ENCODE peak calls at places on chromosome 12, in five cellular contexts. U is AG10803, N is neural progenitor cell, D is C1 segment of cervical spinal cord, Z is iPS-NIHi11. M is an unnamed sample.

GRCh38 chr12:68373836-68374314 is 41.7 kb upstream of the MDM1 start:
- DNase-seq in U (no peak), N (no peak), D (no peak), Z (no peak), M (no peak)

GRCh38 chr12:113398346-113399290 is 5.1 kb downstream of the SDS start:
- DNase-seq in U (no peak), N (no peak), D (no peak), Z (no peak), M (no peak)

GRCh38 chr12:110005319-110005973 is 6.2 kb downstream of the ANKRD13A start:
- DNase-seq in U (no peak), N (no peak), D (no peak), Z (no peak), M (no peak)

GRCh38 chr12:13220848-13221247 is 24.3 kb downstream of the EMP1 start:
- DNase-seq in U (peak), N (no peak), D (no peak), Z (no peak), M (no peak)

GRCh38 chr12:52041695-52042123 is 9.5 kb upstream of the NR4A1 start:
- DNase-seq in U (peak), N (peak), D (peak), Z (peak), M (peak)

GRCh38 chr12:26787125-26787495 is 45.9 kb downstream of the ITPR2 start:
- DNase-seq in U (peak), N (peak), D (no peak), Z (no peak), M (no peak)

GRCh38 chr12:4221157-4221556 is 52.4 kb upstream of the CCND2 start:
- DNase-seq in U (peak), N (no peak), D (no peak), Z (no peak), M (no peak)

GRCh38 chr12:100114574-100114973 is 28.1 kb downstream of the BLTP3B start:
- DNase-seq in U (peak), N (no peak), D (no peak), Z (no peak), M (no peak)

GRCh38 chr12:94621662-94622359 is 28.5 kb downstream of the TMCC3 start:
- DNase-seq in U (no peak), N (no peak), D (no peak), Z (no peak), M (no peak)

GRCh38 chr12:29907486-29907885 is 123.7 kb upstream of the TMTC1 start:
- DNase-seq in U (no peak), N (no peak), D (no peak), Z (no peak), M (no peak)

GRCh38 chr12:34396861-34397590 is 374.7 kb downstream of the ALG10 start:
- DNase-seq in U (no peak), N (no peak), D (no peak), Z (peak), M (peak)

GRCh38 chr12:47378222-47378582 is 298.4 kb upstream of the AMIGO2 start:
- DNase-seq in U (peak), N (no peak), D (no peak), Z (no peak), M (no peak)

GRCh38 chr12:49892732-49893317 is 10.9 kb downstream of the FAIM2 start:
- DNase-seq in U (no peak), N (no peak), D (no peak), Z (no peak), M (no peak)

GRCh38 chr12:25648460-25648859 is 95.4 kb upstream of the LMNTD1 start:
- DNase-seq in U (peak), N (peak), D (peak), Z (peak), M (no peak)

GRCh38 chr12:105706321-105706972 is 376.0 kb downstream of the C12orf75 start:
- DNase-seq in U (peak), N (peak), D (no peak), Z (peak), M (no peak)

GRCh38 chr12:79537675-79538074 is 153.1 kb downstream of the PAWR start:
- DNase-seq in U (no peak), N (no peak), D (no peak), Z (no peak), M (no peak)

GRCh38 chr12:130552483-130552996 is 163.6 kb downstream of the RIMBP2 start:
- DNase-seq in U (no peak), N (peak), D (no peak), Z (peak), M (no peak)

GRCh38 chr12:3933074-3933818 is 60.0 kb upstream of the PARP11 start:
- DNase-seq in U (no peak), N (no peak), D (no peak), Z (no peak), M (no peak)

GRCh38 chr12:52145941-52146821 is 45.6 kb downstream of the KRT80 start:
- DNase-seq in U (no peak), N (no peak), D (no peak), Z (no peak), M (no peak)

GRCh38 chr12:29537292-29537691 is 39.8 kb upstream of the OVCH1 start:
- DNase-seq in U (no peak), N (no peak), D (no peak), Z (no peak), M (no peak)

GRCh38 chr12:114917953-114918352 is 234.0 kb upstream of the TBX3 start:
- DNase-seq in U (no peak), N (no peak), D (no peak), Z (no peak), M (no peak)

GRCh38 chr12:5376591-5377207 is 55.2 kb upstream of the NTF3 start:
- DNase-seq in U (no peak), N (no peak), D (no peak), Z (no peak), M (no peak)

GRCh38 chr12:26878661-26879119 is 45.7 kb upstream of the ITPR2 start:
- DNase-seq in U (peak), N (no peak), D (no peak), Z (peak), M (peak)

GRCh38 chr12:95582230-95583058 is 31.2 kb upstream of the USP44 start:
- DNase-seq in U (peak), N (peak), D (no peak), Z (peak), M (no peak)

GRCh38 chr12:102234599-102234998 is 37.0 kb upstream of the PMCH start:
- DNase-seq in U (peak), N (no peak), D (no peak), Z (no peak), M (no peak)

GRCh38 chr12:131799195-131799594 is 29.0 kb upstream of the MMP17 start:
- DNase-seq in U (no peak), N (no peak), D (no peak), Z (no peak), M (no peak)

GRCh38 chr12:45183263-45183662 is 32.6 kb upstream of the ANO6 start:
- DNase-seq in U (peak), N (no peak), D (no peak), Z (no peak), M (no peak)

GRCh38 chr12:34334953-34335743 is 312.9 kb downstream of the ALG10 start:
- DNase-seq in U (no peak), N (no peak), D (no peak), Z (no peak), M (no peak)

M was measured in cardiac septum.